ENCODE peak calls at places on chromosomes 11 and 22, in six cellular contexts. G, K, Z, R, Y and V are unnamed samples.

GRCh38 chr11:46855167-46855566 is 9.1 kb upstream of the CKAP5 start:
- DNase-seq in G (no peak), K (no peak), Z (no peak), R (no peak), Y (no peak), V (no peak)

GRCh38 chr11:31940396-31941037 is 129.4 kb upstream of the PAX6 start:
- DNase-seq in G (no peak), K (no peak), Z (no peak), R (no peak), Y (no peak), V (no peak)

GRCh38 chr11:8370812-8371515 is 107.3 kb upstream of the LMO1 start:
- DNase-seq in G (no peak), K (peak), Z (no peak), R (no peak), Y (no peak), V (no peak)

GRCh38 chr22:45620707-45621106 is 50.9 kb upstream of the ATXN10 start:
- DNase-seq in G (no peak), K (no peak), Z (no peak), R (no peak), Y (no peak), V (no peak)

GRCh38 chr11:57402188-57403066 is 12.0 kb upstream of the PRG2 start:
- DNase-seq in G (no peak), K (no peak), Z (no peak), R (no peak), Y (no peak), V (peak)

GRCh38 chr22:36285017-36285416 is 32.1 kb downstream of the APOL1 start:
- DNase-seq in G (no peak), K (no peak), Z (no peak), R (no peak), Y (no peak), V (no peak)

GRCh38 chr11:1425439-1425838 is 35.7 kb downstream of the BRSK2 start:
- DNase-seq in G (no peak), K (no peak), Z (no peak), R (no peak), Y (no peak), V (no peak)

GRCh38 chr11:45091563-45092392 is 54.7 kb upstream of the PRDM11 start:
- DNase-seq in G (peak), K (peak), Z (no peak), R (no peak), Y (no peak), V (no peak)

GRCh38 chr11:8776209-8776608 is 93.6 kb downstream of the RPL27A start:
- DNase-seq in G (no peak), K (no peak), Z (no peak), R (no peak), Y (no peak), V (no peak)

GRCh38 chr22:23306438-23306921 is 126.2 kb downstream of the BCR start:
- DNase-seq in G (no peak), K (peak), Z (no peak), R (no peak), Y (no peak), V (no peak)

GRCh38 chr11:134181707-134182106 is 42.1 kb downstream of the NCAPD3 start:
- DNase-seq in G (no peak), K (no peak), Z (no peak), R (no peak), Y (no peak), V (no peak)

GRCh38 chr22:22159384-22159783 is 85.2 kb upstream of the VPREB1 start:
- DNase-seq in G (no peak), K (no peak), Z (no peak), R (no peak), Y (no peak), V (no peak)